ENCODE peak calls at places on chromosomes 12 and 14, in seven cellular contexts. Z is T-cell; E is stimulated activated CD4-positive, alpha-beta T cell treated with anti-CD3 and anti-CD28 coated beads, Interleukin-2, amount 100 ng/mL, for 48 hours; W is HS-27A; V is OCI-LY7; P is NCI-H226; R is KG1. X is an unnamed sample.

GRCh38 chr14:63996575-63997220 is 143.9 kb downstream of the SYNE2 start:
- DNase-seq in Z (no peak), E (no peak), W (no peak), V (no peak), P (no peak), R (no peak), X (no peak)

GRCh38 chr12:100393202-100393601 is 36.3 kb downstream of the SLC17A8 start:
- DNase-seq in Z (no peak), E (no peak), W (no peak), V (no peak), P (no peak), R (no peak), X (no peak)

GRCh38 chr12:9798008-9798619 is 29.2 kb upstream of the KLRF1 start:
- DNase-seq in Z (peak), E (peak), W (no peak), V (peak), P (peak), R (peak), X (peak)

GRCh38 chr14:61262082-61262481 is 19.1 kb downstream of the TMEM30B start:
- DNase-seq in Z (no peak), E (no peak), W (no peak), V (no peak), P (no peak), R (no peak), X (no peak)

GRCh38 chr14:103408491-103409155 is 23.4 kb downstream of the MARK3 start:
- DNase-seq in Z (no peak), E (no peak), W (no peak), V (no peak), P (no peak), R (no peak), X (no peak)

GRCh38 chr12:92431146-92431545 is 271.6 kb upstream of the PLEKHG7 start:
- DNase-seq in Z (peak), E (no peak), W (no peak), V (peak), P (no peak), R (no peak), X (no peak)

GRCh38 chr12:131856366-131857097 is 28.3 kb downstream of the MMP17 start:
- DNase-seq in Z (no peak), E (no peak), W (no peak), V (no peak), P (no peak), R (no peak), X (no peak)

GRCh38 chr12:67468549-67469245 is 179.8 kb upstream of the DYRK2 start:
- DNase-seq in Z (no peak), E (no peak), W (no peak), V (no peak), P (no peak), R (no peak), X (no peak)

GRCh38 chr14:101248840-101249675 is 312.2 kb upstream of the DIO3 start:
- DNase-seq in Z (no peak), E (no peak), W (no peak), V (no peak), P (no peak), R (no peak), X (no peak)

GRCh38 chr14:68379510-68380303 is 413.2 kb downstream of the ZFP36L1 start:
- DNase-seq in Z (no peak), E (no peak), W (no peak), V (no peak), P (no peak), R (no peak), X (peak)

GRCh38 chr12:114397978-114398881 is 7.7 kb downstream of the TBX5 start:
- DNase-seq in Z (no peak), E (no peak), W (no peak), V (no peak), P (no peak), R (no peak), X (no peak)

GRCh38 chr12:67589078-67589477 is 59.5 kb upstream of the DYRK2 start:
- DNase-seq in Z (no peak), E (no peak), W (no peak), V (no peak), P (peak), R (no peak), X (no peak)

GRCh38 chr12:80068173-80068572 is 31.2 kb upstream of the OTOGL start:
- DNase-seq in Z (no peak), E (no peak), W (no peak), V (no peak), P (no peak), R (no peak), X (no peak)

GRCh38 chr14:30521899-30522736 is 36.8 kb upstream of the G2E3 start:
- DNase-seq in Z (no peak), E (no peak), W (peak), V (peak), P (no peak), R (no peak), X (no peak)

GRCh38 chr14:101082436-101083384 is 179.2 kb upstream of the RTL1 start:
- DNase-seq in Z (no peak), E (no peak), W (no peak), V (no peak), P (no peak), R (no peak), X (no peak)

X was measured in T follicular helper cell.